ENCODE peak calls at places on chromosome X, in five cellular contexts. Y is OCI-LY7; H is psoas muscle; M is CD4-positive, alpha-beta memory T cell; B is stomach. G is an unnamed sample.
A peak's percentile ranks its signal among the peaks of the same experiment; 100 is the strongest.

GRCh38 chrX:101257448-101258259 is 33.5 kb downstream of the TAF7L start:
- DNase-seq in Y (peak; percentile 22), H (no peak), M (no peak), B (no peak), G (no peak)

GRCh38 chrX:44152867-44153266 is 179.7 kb upstream of the NDP start:
- DNase-seq in Y (no peak), H (no peak), M (no peak), B (no peak), G (no peak)

GRCh38 chrX:75273483-75273882 is 402 bp upstream of the UPRT start:
- DNase-seq in Y (no peak), H (no peak), M (no peak), B (no peak), G (peak; percentile 23)

GRCh38 chrX:48472225-48472624 is 2.2 kb upstream of the SLC38A5 start:
- DNase-seq in Y (no peak), H (no peak), M (no peak), B (no peak), G (no peak)

GRCh38 chrX:40142417-40142816 is 44.7 kb upstream of the BCOR start:
- DNase-seq in Y (no peak), H (no peak), M (no peak), B (no peak), G (no peak)

GRCh38 chrX:128634754-128635153 is 582.6 kb upstream of the ACTRT1 start:
- DNase-seq in Y (no peak), H (no peak), M (no peak), B (no peak), G (no peak)

GRCh38 chrX:43968347-43968746 is 4.8 kb downstream of the NDP start:
- DNase-seq in Y (no peak), H (no peak), M (no peak), B (no peak), G (no peak)

GRCh38 chrX:29842552-29842951 is 372.8 kb upstream of the MAGEB2 start:
- DNase-seq in Y (no peak), H (no peak), M (no peak), B (no peak), G (no peak)

GRCh38 chrX:80335062-80335830 is 85.0 kb upstream of the TENT5D start:
- DNase-seq in Y (no peak), H (peak; percentile 32), M (no peak), B (peak; percentile 65), G (peak; percentile 42)

GRCh38 chrX:65598559-65599147 is 64.1 kb upstream of the LAS1L start:
- DNase-seq in Y (no peak), H (no peak), M (no peak), B (no peak), G (no peak)

GRCh38 chrX:139446832-139447231 is 83.7 kb upstream of the F9 start:
- DNase-seq in Y (no peak), H (no peak), M (no peak), B (no peak), G (no peak)

GRCh38 chrX:10076765-10077164 is 80.0 kb upstream of the CLCN4 start:
- DNase-seq in Y (no peak), H (no peak), M (no peak), B (no peak), G (no peak)

GRCh38 chrX:24221872-24222271 is 72.3 kb downstream of the ZFX start:
- DNase-seq in Y (no peak), H (no peak), M (no peak), B (no peak), G (no peak)

GRCh38 chrX:134753185-134754008 is 95.1 kb upstream of the PLAC1 start:
- DNase-seq in Y (no peak), H (no peak), M (no peak), B (no peak), G (peak; percentile 23)

GRCh38 chrX:124362072-124362471 is 15.7 kb downstream of the SH2D1A start:
- DNase-seq in Y (no peak), H (no peak), M (no peak), B (no peak), G (no peak)

GRCh38 chrX:136194546-136194945 is 47.2 kb downstream of the FHL1 start:
- DNase-seq in Y (no peak), H (no peak), M (no peak), B (no peak), G (no peak)
- H3K27ac ChIP-seq in Y (no peak overlapping the region), H (peak overlapping the region; percentile 95), M (no peak overlapping the region), B (peak overlapping the region; percentile 8), G (no peak overlapping the region)

GRCh38 chrX:120250522-120251271 is at the start of gene ZBTB33:
- DNase-seq in Y (peak; percentile 90), H (peak; percentile 89), M (peak; percentile 85), B (peak; percentile 88), G (peak; percentile 88)
- H3K27ac ChIP-seq in Y (peak within 1 kb of the TSS; percentile 90), H (peak within 1 kb of the TSS; percentile 87), M (peak within 1 kb of the TSS; percentile 82), B (peak within 1 kb of the TSS; percentile 85), G (peak within 1 kb of the TSS; percentile 91)

DNA sequence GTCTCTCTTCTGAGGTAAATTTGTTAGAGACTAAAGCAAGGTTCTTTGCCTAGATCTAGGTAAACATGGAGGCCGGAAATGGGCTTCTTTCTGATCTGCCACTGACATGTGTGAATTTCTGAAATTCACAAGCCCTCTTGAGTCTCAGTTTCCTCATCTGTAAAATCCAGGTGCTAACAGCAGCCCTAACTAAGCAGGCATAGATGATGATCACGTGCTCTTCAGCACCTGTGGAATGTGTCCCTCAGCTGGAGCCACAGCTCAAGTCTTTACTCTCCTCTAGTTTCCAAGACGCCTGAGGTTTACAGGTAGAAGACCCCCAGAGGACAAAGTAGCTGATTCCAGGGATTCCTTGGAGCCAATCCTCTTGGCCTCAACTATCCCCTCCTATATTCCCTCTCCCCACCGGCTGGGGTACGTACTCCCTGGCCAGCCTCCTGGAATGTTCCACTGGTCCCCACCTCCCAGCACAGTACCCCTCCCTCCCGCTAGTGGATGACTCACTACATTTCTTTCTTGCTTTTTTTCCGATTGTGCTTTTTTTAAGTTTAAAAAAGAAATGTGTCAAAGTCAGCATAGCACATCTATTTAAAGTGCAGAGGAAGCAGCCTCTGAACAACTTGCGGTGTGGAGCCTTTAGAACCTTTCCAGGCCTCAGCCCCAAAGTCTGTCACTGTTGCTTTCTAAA is 98.5 kb downstream of the PHKA2 start:
- DNase-seq in Y (no peak), H (no peak), M (peak; percentile 8), B (no peak), G (no peak)
- H3K27ac ChIP-seq in Y (no peak overlapping the region), H (peak overlapping the region; percentile 80), M (no peak overlapping the region), B (no peak overlapping the region), G (no peak overlapping the region)

DNA sequence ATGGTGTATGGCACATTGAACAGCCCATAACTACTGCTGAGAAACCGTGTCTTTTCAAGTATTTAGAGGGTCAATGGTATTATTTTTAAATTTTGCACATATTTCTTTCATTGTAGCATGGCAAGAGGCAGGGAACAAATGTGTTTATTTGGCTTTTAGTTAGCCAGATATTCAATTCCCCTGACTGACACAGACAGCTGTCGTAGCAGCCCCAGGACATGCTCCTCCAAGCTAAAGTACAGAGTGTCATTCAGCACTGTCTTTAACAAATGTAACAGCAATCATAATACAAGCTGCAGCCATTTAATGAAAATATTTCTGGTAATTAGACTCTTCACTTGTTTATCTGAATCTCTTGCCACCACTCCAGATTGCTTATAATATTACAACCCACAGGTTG is 687.1 kb downstream of the KLHL13 start:
- DNase-seq in Y (no peak), H (no peak), M (no peak), B (no peak), G (no peak)
- H3K27ac ChIP-seq in Y (no peak overlapping the region), H (no peak overlapping the region), M (no peak overlapping the region), B (no peak overlapping the region), G (no peak overlapping the region)